ENCODE peak calls at places on chromosome 16, in four cellular contexts. L is mesendoderm, F is H1, D is IMR-90. J is an unnamed sample.

GRCh38 chr16:63981639-63982038 is 1140.2 kb downstream of the CDH11 start:
- DNase-seq in L (no peak), D (no peak), F (no peak), J (no peak)

GRCh38 chr16:15440852-15441251 is 6.5 kb downstream of the BMERB1 start:
- DNase-seq in L (no peak), F (no peak), D (peak), J (no peak)

GRCh38 chr16:16021988-16022682 is 72.7 kb downstream of the ABCC1 start:
- DNase-seq in F (no peak), D (peak), L (peak), J (peak)

GRCh38 chr16:17345043-17345442 is 125.7 kb downstream of the XYLT1 start:
- DNase-seq in F (no peak), L (no peak), D (peak), J (no peak)

GRCh38 chr16:78829280-78829679 is 729.8 kb downstream of the WWOX start:
- DNase-seq in L (no peak), D (no peak), F (no peak), J (no peak)

GRCh38 chr16:21101631-21102420 is 48.8 kb downstream of the DNAH3 start:
- DNase-seq in F (no peak), D (peak), L (peak), J (peak)

GRCh38 chr16:47713225-47713595 is 252.1 kb downstream of the PHKB start:
- DNase-seq in L (no peak), F (no peak), D (peak), J (no peak)

GRCh38 chr16:23901178-23902131 is 65.7 kb downstream of the PRKCB start:
- DNase-seq in L (peak), D (no peak), F (no peak), J (no peak)

GRCh38 chr16:84090212-84090611 is 26.5 kb downstream of the MBTPS1 start:
- DNase-seq in L (no peak), F (no peak), D (no peak), J (no peak)

DNA sequence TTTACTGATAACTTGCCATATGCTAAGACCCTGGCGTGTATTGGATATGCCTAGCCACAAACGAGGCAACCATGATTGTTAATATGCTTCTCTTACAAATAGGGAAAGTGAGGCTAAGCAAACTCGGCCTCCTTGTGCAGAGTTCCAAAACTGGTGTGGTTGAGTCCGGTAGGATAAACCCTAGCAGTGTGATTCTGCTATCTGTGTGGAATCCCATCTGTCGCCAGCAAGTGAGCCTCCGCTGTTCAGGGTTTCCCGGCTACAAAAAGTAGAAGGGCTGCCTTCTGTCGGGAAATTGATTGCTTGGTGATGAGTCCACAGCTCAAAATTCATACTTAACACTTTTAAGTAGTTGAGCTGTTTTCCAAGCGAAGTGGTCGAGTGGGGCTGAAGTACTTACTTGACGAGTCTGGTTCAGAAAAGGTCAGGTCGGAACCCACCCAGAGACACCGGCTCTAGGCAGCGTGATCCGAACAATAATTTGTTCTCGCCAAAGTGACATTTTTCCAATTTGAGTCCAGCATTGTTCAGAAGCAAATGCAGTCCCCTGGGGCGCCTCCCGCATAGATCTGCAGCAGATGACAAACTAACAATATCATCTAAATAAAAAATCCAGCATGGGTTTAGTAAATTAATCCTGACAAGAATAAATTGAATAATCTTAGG is 686.8 kb upstream of the RBFOX1 start:
- DNase-seq in D (no peak), L (no peak), F (no peak), J (no peak)
- H4K5ac ChIP-seq in D (no peak), L (no peak), F (no peak), J (no peak)

GRCh38 chr16:50351116-50351515 is 17.7 kb downstream of the BRD7 start:
- DNase-seq in F (no peak), D (peak), L (no peak), J (no peak)
- H4K5ac ChIP-seq in F (no peak), D (no peak), L (no peak), J (no peak)

DNA sequence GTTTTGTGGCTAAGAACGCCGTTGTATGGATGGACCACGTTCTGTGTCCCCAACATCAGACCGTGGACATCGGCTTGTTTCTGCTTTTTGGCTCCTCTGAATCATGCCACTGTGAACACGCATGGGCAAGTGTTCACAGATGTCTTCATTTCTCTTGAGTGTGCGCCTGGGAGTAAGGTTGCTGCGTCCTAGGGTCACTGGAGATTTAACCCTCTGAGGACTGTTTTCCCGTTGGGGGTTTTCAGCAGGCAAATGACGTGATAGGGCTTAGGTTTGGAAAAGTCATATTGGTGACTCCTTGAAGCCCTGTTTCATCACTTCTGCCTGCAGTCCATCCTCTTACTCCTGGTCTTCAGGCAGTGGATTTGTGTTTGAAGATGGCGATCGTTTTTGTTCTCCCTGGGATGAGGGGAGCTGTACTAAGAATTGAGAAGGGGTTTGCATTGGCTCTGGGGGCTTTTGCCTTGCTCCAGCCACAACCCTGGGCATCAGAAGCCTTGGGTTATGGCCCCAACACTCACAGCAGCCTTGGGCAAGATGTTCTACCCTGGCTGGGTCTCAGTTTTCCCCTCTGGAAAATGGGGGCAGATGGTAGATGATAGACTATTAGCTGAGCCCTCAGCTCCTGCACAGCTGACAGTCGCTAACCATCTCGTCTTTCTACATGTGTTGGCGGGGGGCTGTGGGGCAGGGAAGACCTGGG is 67.2 kb upstream of the CIBAR2 start:
- DNase-seq in D (no peak), L (no peak), F (no peak), J (no peak)
- H4K5ac ChIP-seq in D (no peak), L (no peak), F (no peak), J (no peak)

GRCh38 chr16:86432691-86433090 is 77.6 kb upstream of the FOXF1 start:
- DNase-seq in D (no peak), F (no peak), L (no peak), J (no peak)
- H4K5ac ChIP-seq in D (no peak), F (no peak), L (no peak), J (no peak)

J was measured in H9.